ENCODE peak calls at places on chromosomes 5 and 9, in four cellular contexts. X, Y, S and T are unnamed samples.

GRCh38 chr9:111744363-111744762 is 50.4 kb downstream of the SHOC1 start:
- DNase-seq in S (no peak), Y (no peak), X (peak), T (no peak)

GRCh38 chr9:130183133-130183762 is 11.0 kb downstream of the NCS1 start:
- DNase-seq in Y (no peak), S (no peak), X (peak), T (no peak)

GRCh38 chr9:69297300-69297980 is 27.6 kb upstream of the ENTREP1 start:
- DNase-seq in S (no peak), X (no peak), Y (no peak), T (no peak)

GRCh38 chr5:41877408-41877807 is 7.2 kb upstream of the OXCT1 start:
- DNase-seq in X (no peak), Y (no peak), S (no peak), T (no peak)

GRCh38 chr5:170745481-170746061 is 38.0 kb upstream of the GABRP start:
- DNase-seq in X (peak), S (no peak), Y (no peak), T (no peak)

GRCh38 chr9:130770679-130771442 is 64.2 kb upstream of the ABL1 start:
- DNase-seq in X (peak), S (no peak), Y (no peak), T (no peak)

GRCh38 chr5:122180863-122181519 is 51.6 kb downstream of the ZNF474 start:
- DNase-seq in S (no peak), X (peak), Y (no peak), T (no peak)

GRCh38 chr9:108691614-108692013 is 164.2 kb downstream of the ACTL7B start:
- DNase-seq in S (no peak), X (no peak), Y (no peak), T (no peak)

GRCh38 chr9:15909297-15909696 is 356.5 kb downstream of the CCDC171 start:
- DNase-seq in Y (no peak), X (peak), S (no peak), T (no peak)

GRCh38 chr5:143525176-143525575 is 121.7 kb upstream of the NR3C1 start:
- DNase-seq in S (no peak), Y (no peak), X (peak), T (no peak)

GRCh38 chr9:122929803-122930354 is 1.4 kb downstream of the ZBTB26 start:
- DNase-seq in S (no peak), X (no peak), Y (no peak), T (no peak)

GRCh38 chr9:131774636-131775035 is 34.8 kb upstream of the RAPGEF1 start:
- DNase-seq in X (no peak), S (no peak), Y (no peak), T (no peak)

GRCh38 chr9:90855208-90856000 is 53.8 kb downstream of the SYK start:
- DNase-seq in Y (no peak), X (no peak), S (no peak), T (no peak)

GRCh38 chr5:75460947-75461346 is 50.5 kb downstream of the CERT1 start:
- DNase-seq in Y (no peak), X (no peak), S (no peak), T (no peak)

GRCh38 chr5:168174376-168174775 is 117.1 kb upstream of the WWC1 start:
- DNase-seq in Y (no peak), X (peak), S (no peak), T (no peak)

GRCh38 chr9:111516061-111516465 is 8.9 kb upstream of the ZNF483 start:
- DNase-seq in X (no peak), S (no peak), Y (no peak), T (no peak)

GRCh38 chr5:137831526-137831925 is 36.1 kb upstream of the MYOT start:
- DNase-seq in S (no peak), X (peak), Y (no peak), T (no peak)